ENCODE peak calls at places on chromosomes 16 and 17, in seven cellular contexts. T is osteoblast, R is stromal cell of bone marrow, X is Right ventricle myocardium superior, L is NCI-H1092, O is left ventricle myocardium inferior, A is Kasumi-1. E is an unnamed sample.

GRCh38 chr16:29909398-29909797 is 9.1 kb downstream of the ASPHD1 start:
- DNase-seq in T (peak), R (no peak), X (no peak), L (no peak), O (no peak), A (no peak), E (no peak)

GRCh38 chr17:13182854-13183253 is 165.0 kb upstream of the ELAC2 start:
- DNase-seq in T (no peak), R (no peak), X (no peak), L (peak), O (no peak), A (no peak), E (no peak)

GRCh38 chr17:82871056-82871775 is 31.4 kb upstream of the ZNF750 start:
- DNase-seq in T (no peak), R (no peak), X (no peak), L (no peak), O (no peak), A (no peak), E (no peak)

GRCh38 chr17:17806035-17806434 is 30.8 kb downstream of the SREBF1 start:
- DNase-seq in T (peak), R (no peak), X (no peak), L (no peak), O (no peak), A (no peak), E (no peak)

GRCh38 chr16:3501783-3502400 is 1.1 kb downstream of the CLUAP1 start:
- DNase-seq in T (no peak), R (no peak), X (peak), L (no peak), O (no peak), A (peak), E (no peak)

GRCh38 chr17:6627019-6627418 is 13.5 kb downstream of the KIAA0753 start:
- DNase-seq in T (no peak), R (no peak), X (no peak), L (no peak), O (no peak), A (no peak), E (no peak)

GRCh38 chr16:48246066-48246465 is 1.3 kb downstream of the ABCC11 start:
- DNase-seq in T (no peak), R (no peak), X (no peak), L (no peak), O (no peak), A (no peak), E (no peak)

GRCh38 chr16:23949630-23950290 is 114.0 kb downstream of the PRKCB start:
- DNase-seq in T (no peak), R (no peak), X (peak), L (no peak), O (peak), A (peak), E (no peak)

GRCh38 chr17:280216-280615 is 72.4 kb downstream of the RPH3AL start:
- DNase-seq in T (peak), R (no peak), X (no peak), L (no peak), O (no peak), A (no peak), E (no peak)

GRCh38 chr17:63550816-63551639 is 751 bp downstream of the DCAF7 start:
- DNase-seq in T (peak), R (no peak), X (no peak), L (peak), O (no peak), A (peak), E (peak)